ENCODE peak calls at places on chromosomes 1 and 21, in four cellular contexts. E is CD8-positive, alpha-beta T cell; S is cardiac muscle cell; F is left lung. W is an unnamed sample.

GRCh38 chr1:12064073-12064969 is 1.2 kb downstream of the TNFRSF8 start:
- DNase-seq in F (peak; percentile 11), E (no peak), S (no peak), W (no peak)

GRCh38 chr1:189141056-189141455 is 1336.6 kb downstream of the BRINP3 start:
- DNase-seq in E (no peak), S (no peak), F (no peak), W (no peak)

GRCh38 chr1:108897865-108898720 is 21.3 kb downstream of the GPSM2 start:
- DNase-seq in S (peak; percentile 67), E (peak; percentile 19), F (no peak), W (no peak)

GRCh38 chr1:236848274-236848925 is 53.3 kb downstream of the MTR start:
- DNase-seq in E (no peak), F (no peak), S (no peak), W (no peak)

GRCh38 chr1:163877016-163877415 is 555.3 kb downstream of the NUF2 start:
- DNase-seq in S (no peak), E (no peak), F (no peak), W (no peak)

GRCh38 chr1:56437959-56438358 is 141.4 kb downstream of the PLPP3 start:
- DNase-seq in F (no peak), S (no peak), E (no peak), W (no peak)

GRCh38 chr21:36211660-36212512 is 55.3 kb downstream of the DOP1B start:
- DNase-seq in F (no peak), E (no peak), S (no peak), W (no peak)

GRCh38 chr1:28718601-28719331 is 18.0 kb upstream of the YTHDF2 start:
- DNase-seq in F (no peak), E (no peak), S (no peak), W (no peak)

GRCh38 chr1:111089638-111090037 is 50.3 kb downstream of the DRAM2 start:
- DNase-seq in E (no peak), S (no peak), F (no peak), W (no peak)

GRCh38 chr1:36609241-36610027 is 126.7 kb upstream of the CSF3R start:
- DNase-seq in E (peak; percentile 19), S (peak; percentile 70), F (no peak), W (no peak)

GRCh38 chr1:73065585-73065984 is 783.2 kb upstream of the NEGR1 start:
- DNase-seq in E (no peak), S (peak; percentile 7), F (no peak), W (no peak)

GRCh38 chr1:63119575-63120155 is 202.7 kb upstream of the FOXD3 start:
- DNase-seq in E (no peak), S (no peak), F (no peak), W (no peak)

GRCh38 chr1:61222240-61222639 is 139.9 kb downstream of the NFIA start:
- DNase-seq in F (no peak), S (no peak), E (no peak), W (no peak)

GRCh38 chr1:183349201-183349711 is 68.9 kb downstream of the NMNAT2 start:
- DNase-seq in S (peak; percentile 43), F (no peak), E (no peak), W (no peak)

GRCh38 chr1:3126756-3127718 is 58.0 kb downstream of the PRDM16 start:
- DNase-seq in E (no peak), F (no peak), S (no peak), W (no peak)

GRCh38 chr1:181013144-181013543 is 9.5 kb downstream of the STX6 start:
- DNase-seq in S (no peak), E (peak; percentile 22), F (no peak), W (no peak)

GRCh38 chr1:9231648-9232332 is 2.8 kb upstream of the H6PD start:
- DNase-seq in E (no peak), F (no peak), S (no peak), W (no peak)

GRCh38 chr1:26360051-26360806 is 6.3 kb upstream of the CRYBG2 start:
- DNase-seq in F (no peak), S (no peak), E (peak; percentile 65), W (no peak)

GRCh38 chr1:91582431-91582921 is 81.8 kb downstream of the CDC7 start:
- DNase-seq in S (no peak), F (no peak), E (no peak), W (no peak)

GRCh38 chr1:109193653-109194590 is 19.8 kb upstream of the SARS1 start:
- DNase-seq in E (peak; percentile 51), S (no peak), F (no peak), W (peak; percentile 55)

GRCh38 chr1:214050513-214051401 is 63.0 kb downstream of the PROX1 start:
- DNase-seq in F (no peak), S (no peak), E (no peak), W (no peak)

GRCh38 chr1:229596961-229597699 is 28.8 kb downstream of the TAF5L start:
- DNase-seq in E (no peak), F (no peak), S (no peak), W (no peak)

GRCh38 chr1:156666862-156667609 is 10.2 kb downstream of the NES start:
- DNase-seq in E (no peak), S (no peak), F (peak; percentile 61), W (no peak)
- H3K27me3 ChIP-seq in E (no peaks in the 10 kb centered on the region), S (no peaks in the 10 kb centered on the region), F (peaks cover 11% of the 10 kb centered on the region), W (no peaks in the 10 kb centered on the region)

GRCh38 chr1:88875595-88875994 is 15.8 kb downstream of the GTF2B start:
- DNase-seq in F (no peak), S (no peak), E (no peak), W (no peak)
- H3K4me1 ChIP-seq in F (no peaks in the 10 kb centered on the region), S (no peaks in the 10 kb centered on the region), E (peaks cover 18% of the 10 kb centered on the region), W (peaks cover 69% of the 10 kb centered on the region)

GRCh38 chr1:47469405-47469759 is 31.5 kb downstream of the FOXD2 start:
- DNase-seq in E (no peak), S (no peak), F (no peak), W (no peak)

GRCh38 chr1:47468759-47469404 is 31.0 kb downstream of the FOXD2 start:
- DNase-seq in E (no peak), F (no peak), S (no peak), W (no peak)

GRCh38 chr1:47469910-47470309 is 32.1 kb downstream of the FOXD2 start:
- DNase-seq in S (no peak), E (no peak), F (no peak), W (no peak)

GRCh38 chr1:47460456-47460855 is 22.6 kb downstream of the FOXD2 start:
- DNase-seq in S (no peak), E (no peak), F (no peak), W (no peak)

GRCh38 chr1:47465605-47466004 is 27.8 kb downstream of the FOXD2 start:
- DNase-seq in S (no peak), F (no peak), E (no peak), W (no peak)
- H3K27me3 ChIP-seq in S (peaks cover 63% of the 10 kb centered on the region), F (peaks cover 69% of the 10 kb centered on the region), E (no peaks in the 10 kb centered on the region), W (peaks cover 38% of the 10 kb centered on the region)

DNA sequence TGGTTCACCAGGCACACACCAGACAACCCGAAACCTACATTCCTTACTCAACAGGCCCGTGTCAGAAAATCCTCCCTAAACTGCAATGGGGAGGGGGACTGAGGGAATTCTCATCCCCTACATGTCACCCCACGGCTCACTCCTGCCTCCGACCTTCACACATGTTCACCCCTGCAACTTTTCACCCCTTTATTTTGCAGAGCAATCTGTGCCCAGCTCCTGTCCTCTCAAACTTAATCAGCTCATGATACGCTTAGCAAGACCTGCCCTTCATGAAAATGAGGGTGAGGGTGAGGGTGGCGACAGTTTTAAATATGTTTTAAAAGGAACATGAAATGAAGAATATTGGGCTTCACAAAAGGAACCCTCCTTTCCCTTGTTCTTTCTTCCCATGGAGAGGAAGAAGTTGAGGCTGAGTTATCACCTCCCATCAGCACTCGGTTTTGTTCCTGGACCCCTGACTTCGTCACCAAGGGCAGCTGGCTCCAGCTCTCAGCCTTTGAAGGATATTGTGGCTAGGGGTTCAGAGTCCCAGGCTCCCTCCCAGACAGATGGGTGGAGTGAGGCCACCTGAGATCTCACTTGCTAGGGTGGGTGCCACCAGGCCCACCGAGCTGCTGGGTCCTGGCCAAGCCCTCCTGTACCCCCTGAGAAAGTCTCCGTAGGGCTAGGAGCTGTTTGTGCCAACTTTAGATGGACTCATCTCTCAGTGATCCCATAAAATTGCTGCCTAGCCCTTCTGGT is 6.7 kb downstream of the MX2 start:
- DNase-seq in E (no peak), F (no peak), S (no peak), W (no peak)
- H3K4me1 ChIP-seq in E (peaks cover 54% of the 10 kb centered on the region), F (peaks cover 6% of the 10 kb centered on the region), S (no peaks in the 10 kb centered on the region), W (peaks cover 11% of the 10 kb centered on the region)

GRCh38 chr1:1245840-1246205 is 699 bp downstream of the C1QTNF12 start:
- DNase-seq in S (no peak), F (no peak), E (no peak), W (no peak)
- H3K27me3 ChIP-seq in S (peaks cover 18% of the 10 kb centered on the region), F (peaks cover 62% of the 10 kb centered on the region), E (no peaks in the 10 kb centered on the region), W (peaks cover 47% of the 10 kb centered on the region)